ENCODE peak calls at places on chromosomes 2 and 18, in ten cellular contexts. Z is AG04449; L is EH; N is SHP77; M is activated CD4-positive, alpha-beta T cell treated with anti-CD3 and anti-CD28 coated beads, Interleukin-2, amount 10 ng/mL, durations not matched to agents 24 days and 14 days; U is stimulated activated CD8-positive, alpha-beta memory T cell treated with anti-CD3 and anti-CD28 coated beads, Interleukin-15, amount 100 ng/mL, for 24 hours; E is frontal cortex; I is LHCN-M2; V is NCI-H446 treated with DMSO at 0.1 percent for 48 hours; H is AML-193. B is an unnamed sample.

GRCh38 chr2:151730242-151730975 is 3.9 kb downstream of the NEB start:
- DNase-seq in E (no peak), H (no peak), I (peak; percentile 48), Z (peak; percentile 5), N (no peak), V (no peak), L (peak; percentile 11), U (no peak), M (no peak), B (no peak)

GRCh38 chr18:38551881-38552280 is 986.3 kb upstream of the CELF4 start:
- DNase-seq in U (no peak), E (no peak), Z (no peak), L (no peak), M (no peak), I (no peak), V (no peak), H (no peak), N (no peak), B (no peak)

GRCh38 chr2:17805717-17806354 is 10.4 kb upstream of the MSGN1 start:
- DNase-seq in E (no peak), V (no peak), Z (no peak), L (no peak), H (no peak), U (no peak), M (no peak), N (peak; percentile 13), I (peak; percentile 75), B (no peak)

GRCh38 chr2:84152471-84152870 is 306.6 kb downstream of the SUCLG1 start:
- DNase-seq in L (no peak), I (no peak), E (no peak), U (no peak), N (no peak), Z (no peak), V (no peak), M (peak; percentile 19), H (no peak), B (no peak)

GRCh38 chr2:237876056-237876439 is 16.6 kb downstream of the RAMP1 start:
- DNase-seq in Z (no peak), L (no peak), I (no peak), E (no peak), V (no peak), N (no peak), U (no peak), M (no peak), H (no peak), B (no peak)

GRCh38 chr2:124034265-124034664 is 9.2 kb downstream of the CNTNAP5 start:
- DNase-seq in I (no peak), H (no peak), N (peak; percentile 39), M (no peak), Z (no peak), U (no peak), V (no peak), E (no peak), L (no peak), B (no peak)

GRCh38 chr2:195001924-195002323 is 655.1 kb upstream of the SLC39A10 start:
- DNase-seq in E (no peak), H (no peak), V (no peak), U (no peak), N (no peak), M (no peak), I (no peak), L (no peak), Z (no peak), B (no peak)

GRCh38 chr2:113126845-113127645 is at the start of gene IL1RN:
- DNase-seq in I (no peak), V (no peak), M (no peak), E (no peak), L (no peak), U (no peak), H (peak; percentile 93), N (no peak), Z (no peak), B (no peak)

GRCh38 chr2:47029737-47030524 is 114.3 kb upstream of the MCFD2 start:
- DNase-seq in N (peak; percentile 19), M (no peak), L (peak; percentile 60), V (no peak), U (no peak), I (peak; percentile 36), E (no peak), Z (no peak), H (no peak), B (no peak)

GRCh38 chr2:55917117-55917516 is 6.5 kb downstream of the EFEMP1 start:
- DNase-seq in Z (no peak), L (no peak), E (no peak), U (no peak), H (no peak), V (no peak), M (no peak), I (no peak), N (no peak), B (no peak)

GRCh38 chr2:174495365-174496012 is 8.7 kb upstream of the GPR155 start:
- DNase-seq in H (no peak), U (no peak), I (no peak), E (no peak), N (no peak), L (peak; percentile 11), V (no peak), M (no peak), Z (no peak), B (peak; percentile 73)

GRCh38 chr2:173210270-173211196 is 134.9 kb downstream of the MAP3K20 start:
- DNase-seq in Z (peak; percentile 86), L (peak; percentile 96), V (peak; percentile 86), E (peak; percentile 22), M (peak; percentile 87), U (no peak), H (peak; percentile 41), N (peak; percentile 43), I (peak; percentile 93), B (peak; percentile 69)